ENCODE peak calls at places on chromosomes 5 and 9, in four cellular contexts. One of them, this sample, is unnamed.

GRCh38 chr5:143445726-143446125 is 42.2 kb upstream of the NR3C1 start:
- DNase-seq in SW 1271: no peak
- DNase-seq in Panc1: no peak
- DNase-seq in amygdala: no peak
- DNase-seq in this sample: no peak

GRCh38 chr5:88588609-88589008 is 294.4 kb downstream of the MEF2C start:
- DNase-seq in SW 1271: no peak
- DNase-seq in Panc1: no peak
- DNase-seq in amygdala: no peak
- DNase-seq in this sample: no peak

GRCh38 chr9:21747171-21747570 is 55.3 kb upstream of the MTAP start:
- DNase-seq in amygdala: no peak
- DNase-seq in SW 1271: no peak
- DNase-seq in Panc1: no peak
- DNase-seq in this sample: no peak

GRCh38 chr5:42583322-42583721 is 160.1 kb downstream of the GHR start:
- DNase-seq in SW 1271: peak
- DNase-seq in amygdala: peak
- DNase-seq in Panc1: peak
- DNase-seq in this sample: peak

GRCh38 chr5:466661-467310 is 23.8 kb downstream of the EXOC3 start:
- DNase-seq in SW 1271: no peak
- DNase-seq in Panc1: no peak
- DNase-seq in amygdala: no peak
- DNase-seq in this sample: no peak

GRCh38 chr5:6722015-6722414 is 8.8 kb downstream of the TENT4A start:
- DNase-seq in Panc1: no peak
- DNase-seq in amygdala: no peak
- DNase-seq in SW 1271: no peak
- DNase-seq in this sample: no peak

GRCh38 chr9:5783982-5784381 is 48.9 kb downstream of the ERMP1 start:
- DNase-seq in amygdala: no peak
- DNase-seq in SW 1271: no peak
- DNase-seq in Panc1: no peak
- DNase-seq in this sample: no peak

GRCh38 chr9:37534901-37535300 is 41.3 kb downstream of the FBXO10 start:
- DNase-seq in amygdala: no peak
- DNase-seq in SW 1271: no peak
- DNase-seq in Panc1: no peak
- DNase-seq in this sample: no peak

GRCh38 chr5:80382488-80382887 is 25.4 kb upstream of the ZFYVE16 start:
- DNase-seq in amygdala: no peak
- DNase-seq in Panc1: no peak
- DNase-seq in SW 1271: no peak
- DNase-seq in this sample: no peak

GRCh38 chr9:31253800-31254762 is 1130.4 kb upstream of the ACO1 start:
- DNase-seq in SW 1271: no peak
- DNase-seq in amygdala: no peak
- DNase-seq in Panc1: no peak
- DNase-seq in this sample: no peak

GRCh38 chr5:107523019-107523680 is 147.6 kb downstream of the EFNA5 start:
- DNase-seq in SW 1271: no peak
- DNase-seq in amygdala: no peak
- DNase-seq in Panc1: no peak
- DNase-seq in this sample: no peak

GRCh38 chr5:100772548-100772947 is 130.5 kb downstream of the ST8SIA4 start:
- DNase-seq in SW 1271: no peak
- DNase-seq in Panc1: no peak
- DNase-seq in amygdala: no peak
- DNase-seq in this sample: no peak

GRCh38 chr5:3197237-3197636 is 398.4 kb upstream of the IRX1 start:
- DNase-seq in Panc1: no peak
- DNase-seq in SW 1271: no peak
- DNase-seq in amygdala: no peak
- DNase-seq in this sample: no peak

GRCh38 chr9:112080831-112081542 is 94.1 kb downstream of the SUSD1 start:
- DNase-seq in Panc1: no peak
- DNase-seq in SW 1271: no peak
- DNase-seq in amygdala: no peak
- DNase-seq in this sample: no peak

GRCh38 chr9:136328011-136328621 is 777 bp downstream of the GPSM1 start:
- DNase-seq in SW 1271: no peak
- DNase-seq in Panc1: no peak
- DNase-seq in amygdala: peak
- DNase-seq in this sample: no peak

GRCh38 chr9:71079451-71079850 is 42.0 kb downstream of the TRPM3 start:
- DNase-seq in SW 1271: no peak
- DNase-seq in amygdala: no peak
- DNase-seq in Panc1: no peak
- DNase-seq in this sample: no peak

GRCh38 chr9:37908698-37909186 is 4.8 kb upstream of the SLC25A51 start:
- DNase-seq in amygdala: no peak
- DNase-seq in SW 1271: no peak
- DNase-seq in Panc1: no peak
- DNase-seq in this sample: no peak

GRCh38 chr5:72387985-72388384 is 67.8 kb downstream of the PTCD2 start:
- DNase-seq in amygdala: no peak
- DNase-seq in Panc1: peak
- DNase-seq in SW 1271: peak
- DNase-seq in this sample: no peak

GRCh38 chr5:26434688-26435087 is 603.7 kb downstream of the CDH9 start:
- DNase-seq in amygdala: no peak
- DNase-seq in SW 1271: no peak
- DNase-seq in Panc1: no peak
- DNase-seq in this sample: no peak

GRCh38 chr9:124015091-124015660 is 3.6 kb downstream of the LHX2 start:
- DNase-seq in Panc1: no peak
- DNase-seq in amygdala: no peak
- DNase-seq in SW 1271: no peak
- DNase-seq in this sample: no peak

GRCh38 chr5:151739939-151740335 is 18.5 kb downstream of the ATOX1 start:
- DNase-seq in SW 1271: peak
- DNase-seq in amygdala: no peak
- DNase-seq in Panc1: no peak
- DNase-seq in this sample: no peak

GRCh38 chr5:57155033-57155432 is 18.8 kb upstream of the GPBP1 start:
- DNase-seq in SW 1271: no peak
- DNase-seq in amygdala: no peak
- DNase-seq in Panc1: no peak
- DNase-seq in this sample: no peak

GRCh38 chr5:157025093-157025698 is 33.7 kb downstream of the HAVCR1 start:
- DNase-seq in Panc1: no peak
- DNase-seq in amygdala: no peak
- DNase-seq in SW 1271: no peak
- DNase-seq in this sample: no peak

GRCh38 chr9:75504721-75505120 is 385.8 kb upstream of the PCSK5 start:
- DNase-seq in Panc1: no peak
- DNase-seq in SW 1271: no peak
- DNase-seq in amygdala: no peak
- DNase-seq in this sample: no peak

GRCh38 chr5:96745844-96746531 is 61.8 kb downstream of the ERAP1 start:
- DNase-seq in amygdala: no peak
- DNase-seq in SW 1271: no peak
- DNase-seq in Panc1: no peak
- DNase-seq in this sample: no peak

GRCh38 chr5:134533115-134533815 is 7.8 kb downstream of the JADE2 start:
- DNase-seq in Panc1: no peak
- DNase-seq in amygdala: peak
- DNase-seq in SW 1271: no peak
- DNase-seq in this sample: no peak

GRCh38 chr9:123406691-123407536 is 50.9 kb downstream of the CRB2 start:
- DNase-seq in Panc1: no peak
- DNase-seq in amygdala: peak
- DNase-seq in SW 1271: no peak
- DNase-seq in this sample: no peak

GRCh38 chr9:35226685-35227084 is 64.9 kb downstream of the UNC13B start:
- DNase-seq in Panc1: no peak
- DNase-seq in amygdala: no peak
- DNase-seq in SW 1271: no peak
- DNase-seq in this sample: no peak

GRCh38 chr5:168987540-168988300 is 313.2 kb downstream of the SLIT3 start:
- DNase-seq in amygdala: peak
- DNase-seq in Panc1: peak
- DNase-seq in SW 1271: peak
- DNase-seq in this sample: peak

GRCh38 chr5:68529581-68529980 is 314.0 kb downstream of the PIK3R1 start:
- DNase-seq in Panc1: no peak
- DNase-seq in SW 1271: no peak
- DNase-seq in amygdala: no peak
- DNase-seq in this sample: no peak

This sample was measured in GM19239.